ENCODE peak calls at places on chromosomes 13 and 19, in seven cellular contexts. One of them, this sample, is unnamed.

GRCh38 chr19:34386645-34387445 is 17.4 kb upstream of the PDCD2L start:
- DNase-seq in NCI-H2029 treated with DMSO at 0.1 percent for 48 hours: no peak
- DNase-seq in GM23248: no peak
- DNase-seq in activated effector memory CD4-positive, alpha-beta T cell treated with anti-CD3 and anti-CD28 coated beads, Interleukin-2, amount 50 U/mL, for 16 hours: no peak
- DNase-seq in T-helper 2 cell: no peak
- DNase-seq in hepatocyte: no peak
- DNase-seq in progenitor cell of endocrine pancreas: no peak
- DNase-seq in this sample: no peak

GRCh38 chr13:71879129-71879535 is 12.1 kb upstream of the DACH1 start:
- DNase-seq in NCI-H2029 treated with DMSO at 0.1 percent for 48 hours: no peak
- DNase-seq in T-helper 2 cell: no peak
- DNase-seq in hepatocyte: peak
- DNase-seq in activated effector memory CD4-positive, alpha-beta T cell treated with anti-CD3 and anti-CD28 coated beads, Interleukin-2, amount 50 U/mL, for 16 hours: no peak
- DNase-seq in progenitor cell of endocrine pancreas: no peak
- DNase-seq in GM23248: peak
- DNase-seq in this sample: peak

GRCh38 chr19:36573948-36574726 is 1.0 kb upstream of the ZNF529 start:
- DNase-seq in progenitor cell of endocrine pancreas: no peak
- DNase-seq in hepatocyte: peak
- DNase-seq in T-helper 2 cell: no peak
- DNase-seq in NCI-H2029 treated with DMSO at 0.1 percent for 48 hours: no peak
- DNase-seq in GM23248: peak
- DNase-seq in activated effector memory CD4-positive, alpha-beta T cell treated with anti-CD3 and anti-CD28 coated beads, Interleukin-2, amount 50 U/mL, for 16 hours: no peak
- DNase-seq in this sample: no peak

GRCh38 chr13:25776722-25777121 is 275.1 kb downstream of the SHISA2 start:
- DNase-seq in hepatocyte: no peak
- DNase-seq in activated effector memory CD4-positive, alpha-beta T cell treated with anti-CD3 and anti-CD28 coated beads, Interleukin-2, amount 50 U/mL, for 16 hours: no peak
- DNase-seq in T-helper 2 cell: no peak
- DNase-seq in GM23248: no peak
- DNase-seq in NCI-H2029 treated with DMSO at 0.1 percent for 48 hours: no peak
- DNase-seq in progenitor cell of endocrine pancreas: no peak
- DNase-seq in this sample: no peak

GRCh38 chr19:772730-773436 is 22.0 kb downstream of the MISP start:
- DNase-seq in T-helper 2 cell: no peak
- DNase-seq in hepatocyte: peak
- DNase-seq in activated effector memory CD4-positive, alpha-beta T cell treated with anti-CD3 and anti-CD28 coated beads, Interleukin-2, amount 50 U/mL, for 16 hours: no peak
- DNase-seq in NCI-H2029 treated with DMSO at 0.1 percent for 48 hours: no peak
- DNase-seq in progenitor cell of endocrine pancreas: no peak
- DNase-seq in GM23248: no peak
- DNase-seq in this sample: no peak

GRCh38 chr19:15299568-15300409 is 32.5 kb downstream of the BRD4 start:
- DNase-seq in activated effector memory CD4-positive, alpha-beta T cell treated with anti-CD3 and anti-CD28 coated beads, Interleukin-2, amount 50 U/mL, for 16 hours: no peak
- DNase-seq in T-helper 2 cell: no peak
- DNase-seq in progenitor cell of endocrine pancreas: no peak
- DNase-seq in NCI-H2029 treated with DMSO at 0.1 percent for 48 hours: no peak
- DNase-seq in GM23248: peak
- DNase-seq in hepatocyte: no peak
- DNase-seq in this sample: no peak

GRCh38 chr19:33876619-33877018 is 79.9 kb downstream of the KCTD15 start:
- DNase-seq in GM23248: no peak
- DNase-seq in NCI-H2029 treated with DMSO at 0.1 percent for 48 hours: no peak
- DNase-seq in activated effector memory CD4-positive, alpha-beta T cell treated with anti-CD3 and anti-CD28 coated beads, Interleukin-2, amount 50 U/mL, for 16 hours: no peak
- DNase-seq in T-helper 2 cell: no peak
- DNase-seq in progenitor cell of endocrine pancreas: no peak
- DNase-seq in hepatocyte: no peak
- DNase-seq in this sample: no peak

GRCh38 chr13:91659583-91660415 is 261.4 kb downstream of the GPC5 start:
- DNase-seq in activated effector memory CD4-positive, alpha-beta T cell treated with anti-CD3 and anti-CD28 coated beads, Interleukin-2, amount 50 U/mL, for 16 hours: no peak
- DNase-seq in T-helper 2 cell: no peak
- DNase-seq in hepatocyte: no peak
- DNase-seq in GM23248: no peak
- DNase-seq in progenitor cell of endocrine pancreas: no peak
- DNase-seq in NCI-H2029 treated with DMSO at 0.1 percent for 48 hours: peak
- DNase-seq in this sample: peak

GRCh38 chr13:91513790-91514189 is 115.4 kb downstream of the GPC5 start:
- DNase-seq in GM23248: no peak
- DNase-seq in NCI-H2029 treated with DMSO at 0.1 percent for 48 hours: no peak
- DNase-seq in T-helper 2 cell: no peak
- DNase-seq in progenitor cell of endocrine pancreas: no peak
- DNase-seq in activated effector memory CD4-positive, alpha-beta T cell treated with anti-CD3 and anti-CD28 coated beads, Interleukin-2, amount 50 U/mL, for 16 hours: no peak
- DNase-seq in hepatocyte: no peak
- DNase-seq in this sample: no peak

GRCh38 chr19:372306-372890 is 27.8 kb upstream of the MIER2 start:
- DNase-seq in hepatocyte: peak
- DNase-seq in progenitor cell of endocrine pancreas: no peak
- DNase-seq in GM23248: peak
- DNase-seq in T-helper 2 cell: no peak
- DNase-seq in activated effector memory CD4-positive, alpha-beta T cell treated with anti-CD3 and anti-CD28 coated beads, Interleukin-2, amount 50 U/mL, for 16 hours: peak
- DNase-seq in NCI-H2029 treated with DMSO at 0.1 percent for 48 hours: no peak
- DNase-seq in this sample: no peak

GRCh38 chr13:81639984-81640582 is 1299.2 kb upstream of the SPRY2 start:
- DNase-seq in GM23248: no peak
- DNase-seq in activated effector memory CD4-positive, alpha-beta T cell treated with anti-CD3 and anti-CD28 coated beads, Interleukin-2, amount 50 U/mL, for 16 hours: no peak
- DNase-seq in T-helper 2 cell: no peak
- DNase-seq in progenitor cell of endocrine pancreas: no peak
- DNase-seq in NCI-H2029 treated with DMSO at 0.1 percent for 48 hours: no peak
- DNase-seq in hepatocyte: peak
- DNase-seq in this sample: no peak

GRCh38 chr13:107866666-107867623 is 348.4 kb downstream of the LIG4 start:
- DNase-seq in activated effector memory CD4-positive, alpha-beta T cell treated with anti-CD3 and anti-CD28 coated beads, Interleukin-2, amount 50 U/mL, for 16 hours: no peak
- DNase-seq in progenitor cell of endocrine pancreas: peak
- DNase-seq in NCI-H2029 treated with DMSO at 0.1 percent for 48 hours: no peak
- DNase-seq in GM23248: peak
- DNase-seq in hepatocyte: peak
- DNase-seq in T-helper 2 cell: no peak
- DNase-seq in this sample: no peak

GRCh38 chr19:50877338-50877737 is 4.1 kb downstream of the KLK2 start:
- DNase-seq in GM23248: no peak
- DNase-seq in progenitor cell of endocrine pancreas: no peak
- DNase-seq in NCI-H2029 treated with DMSO at 0.1 percent for 48 hours: no peak
- DNase-seq in activated effector memory CD4-positive, alpha-beta T cell treated with anti-CD3 and anti-CD28 coated beads, Interleukin-2, amount 50 U/mL, for 16 hours: no peak
- DNase-seq in hepatocyte: no peak
- DNase-seq in T-helper 2 cell: no peak
- DNase-seq in this sample: peak

GRCh38 chr19:4908781-4909171 is 525 bp upstream of the UHRF1 start:
- DNase-seq in GM23248: no peak
- DNase-seq in activated effector memory CD4-positive, alpha-beta T cell treated with anti-CD3 and anti-CD28 coated beads, Interleukin-2, amount 50 U/mL, for 16 hours: no peak
- DNase-seq in NCI-H2029 treated with DMSO at 0.1 percent for 48 hours: no peak
- DNase-seq in T-helper 2 cell: no peak
- DNase-seq in progenitor cell of endocrine pancreas: no peak
- DNase-seq in hepatocyte: no peak
- DNase-seq in this sample: no peak

GRCh38 chr13:95378603-95379002 is 77.4 kb upstream of the ABCC4 start:
- DNase-seq in T-helper 2 cell: no peak
- DNase-seq in GM23248: no peak
- DNase-seq in hepatocyte: no peak
- DNase-seq in NCI-H2029 treated with DMSO at 0.1 percent for 48 hours: no peak
- DNase-seq in activated effector memory CD4-positive, alpha-beta T cell treated with anti-CD3 and anti-CD28 coated beads, Interleukin-2, amount 50 U/mL, for 16 hours: no peak
- DNase-seq in progenitor cell of endocrine pancreas: no peak
- DNase-seq in this sample: no peak

GRCh38 chr19:861756-862528 is 2.5 kb downstream of the CFD start:
- DNase-seq in GM23248: peak
- DNase-seq in NCI-H2029 treated with DMSO at 0.1 percent for 48 hours: peak
- DNase-seq in hepatocyte: peak
- DNase-seq in T-helper 2 cell: peak
- DNase-seq in activated effector memory CD4-positive, alpha-beta T cell treated with anti-CD3 and anti-CD28 coated beads, Interleukin-2, amount 50 U/mL, for 16 hours: peak
- DNase-seq in progenitor cell of endocrine pancreas: no peak
- DNase-seq in this sample: peak

GRCh38 chr13:52832268-52832667 is 16.2 kb downstream of the PCDH8 start:
- DNase-seq in progenitor cell of endocrine pancreas: no peak
- DNase-seq in GM23248: no peak
- DNase-seq in activated effector memory CD4-positive, alpha-beta T cell treated with anti-CD3 and anti-CD28 coated beads, Interleukin-2, amount 50 U/mL, for 16 hours: no peak
- DNase-seq in T-helper 2 cell: no peak
- DNase-seq in hepatocyte: no peak
- DNase-seq in NCI-H2029 treated with DMSO at 0.1 percent for 48 hours: peak
- DNase-seq in this sample: peak

GRCh38 chr13:51818771-51819511 is 15.0 kb upstream of the DHRS12 start:
- DNase-seq in activated effector memory CD4-positive, alpha-beta T cell treated with anti-CD3 and anti-CD28 coated beads, Interleukin-2, amount 50 U/mL, for 16 hours: peak
- DNase-seq in GM23248: peak
- DNase-seq in NCI-H2029 treated with DMSO at 0.1 percent for 48 hours: no peak
- DNase-seq in progenitor cell of endocrine pancreas: no peak
- DNase-seq in hepatocyte: no peak
- DNase-seq in T-helper 2 cell: peak
- DNase-seq in this sample: no peak

GRCh38 chr13:112735791-112736190 is 46.0 kb downstream of the ATP11A start:
- DNase-seq in progenitor cell of endocrine pancreas: no peak
- DNase-seq in GM23248: no peak
- DNase-seq in T-helper 2 cell: no peak
- DNase-seq in NCI-H2029 treated with DMSO at 0.1 percent for 48 hours: no peak
- DNase-seq in hepatocyte: no peak
- DNase-seq in activated effector memory CD4-positive, alpha-beta T cell treated with anti-CD3 and anti-CD28 coated beads, Interleukin-2, amount 50 U/mL, for 16 hours: no peak
- DNase-seq in this sample: no peak

GRCh38 chr13:74325106-74325505 is 190.9 kb upstream of the KLF12 start:
- DNase-seq in activated effector memory CD4-positive, alpha-beta T cell treated with anti-CD3 and anti-CD28 coated beads, Interleukin-2, amount 50 U/mL, for 16 hours: no peak
- DNase-seq in hepatocyte: peak
- DNase-seq in T-helper 2 cell: no peak
- DNase-seq in progenitor cell of endocrine pancreas: no peak
- DNase-seq in GM23248: peak
- DNase-seq in NCI-H2029 treated with DMSO at 0.1 percent for 48 hours: peak
- DNase-seq in this sample: peak

GRCh38 chr13:33285420-33286124 is at the start of gene STARD13:
- DNase-seq in activated effector memory CD4-positive, alpha-beta T cell treated with anti-CD3 and anti-CD28 coated beads, Interleukin-2, amount 50 U/mL, for 16 hours: no peak
- DNase-seq in progenitor cell of endocrine pancreas: peak
- DNase-seq in NCI-H2029 treated with DMSO at 0.1 percent for 48 hours: peak
- DNase-seq in T-helper 2 cell: no peak
- DNase-seq in GM23248: peak
- DNase-seq in hepatocyte: peak
- DNase-seq in this sample: peak

GRCh38 chr13:48410199-48410598 is 2.7 kb downstream of the LPAR6 start:
- DNase-seq in activated effector memory CD4-positive, alpha-beta T cell treated with anti-CD3 and anti-CD28 coated beads, Interleukin-2, amount 50 U/mL, for 16 hours: no peak
- DNase-seq in NCI-H2029 treated with DMSO at 0.1 percent for 48 hours: no peak
- DNase-seq in GM23248: peak
- DNase-seq in hepatocyte: no peak
- DNase-seq in progenitor cell of endocrine pancreas: no peak
- DNase-seq in T-helper 2 cell: no peak
- DNase-seq in this sample: no peak

GRCh38 chr13:108663710-108664109 is 34.3 kb downstream of the MYO16 start:
- DNase-seq in NCI-H2029 treated with DMSO at 0.1 percent for 48 hours: no peak
- DNase-seq in GM23248: no peak
- DNase-seq in T-helper 2 cell: no peak
- DNase-seq in progenitor cell of endocrine pancreas: no peak
- DNase-seq in activated effector memory CD4-positive, alpha-beta T cell treated with anti-CD3 and anti-CD28 coated beads, Interleukin-2, amount 50 U/mL, for 16 hours: no peak
- DNase-seq in hepatocyte: no peak
- DNase-seq in this sample: no peak

GRCh38 chr13:80921556-80921955 is 580.6 kb upstream of the SPRY2 start:
- DNase-seq in GM23248: no peak
- DNase-seq in NCI-H2029 treated with DMSO at 0.1 percent for 48 hours: no peak
- DNase-seq in T-helper 2 cell: no peak
- DNase-seq in activated effector memory CD4-positive, alpha-beta T cell treated with anti-CD3 and anti-CD28 coated beads, Interleukin-2, amount 50 U/mL, for 16 hours: no peak
- DNase-seq in progenitor cell of endocrine pancreas: no peak
- DNase-seq in hepatocyte: no peak
- DNase-seq in this sample: no peak

GRCh38 chr19:33876192-33876591 is 79.5 kb downstream of the KCTD15 start:
- DNase-seq in activated effector memory CD4-positive, alpha-beta T cell treated with anti-CD3 and anti-CD28 coated beads, Interleukin-2, amount 50 U/mL, for 16 hours: no peak
- DNase-seq in NCI-H2029 treated with DMSO at 0.1 percent for 48 hours: no peak
- DNase-seq in progenitor cell of endocrine pancreas: no peak
- DNase-seq in T-helper 2 cell: no peak
- DNase-seq in GM23248: no peak
- DNase-seq in hepatocyte: no peak
- DNase-seq in this sample: no peak

GRCh38 chr19:373391-374182 is 29.0 kb upstream of the MIER2 start:
- DNase-seq in T-helper 2 cell: no peak
- DNase-seq in progenitor cell of endocrine pancreas: no peak
- DNase-seq in activated effector memory CD4-positive, alpha-beta T cell treated with anti-CD3 and anti-CD28 coated beads, Interleukin-2, amount 50 U/mL, for 16 hours: peak
- DNase-seq in GM23248: no peak
- DNase-seq in hepatocyte: no peak
- DNase-seq in NCI-H2029 treated with DMSO at 0.1 percent for 48 hours: no peak
- DNase-seq in this sample: no peak

GRCh38 chr13:78657699-78658629 is 991 bp downstream of the OBI1 start:
- DNase-seq in hepatocyte: no peak
- DNase-seq in T-helper 2 cell: no peak
- DNase-seq in activated effector memory CD4-positive, alpha-beta T cell treated with anti-CD3 and anti-CD28 coated beads, Interleukin-2, amount 50 U/mL, for 16 hours: no peak
- DNase-seq in NCI-H2029 treated with DMSO at 0.1 percent for 48 hours: peak
- DNase-seq in progenitor cell of endocrine pancreas: no peak
- DNase-seq in GM23248: peak
- DNase-seq in this sample: no peak

GRCh38 chr19:19540707-19541515 is 2.8 kb downstream of the CILP2 start:
- DNase-seq in activated effector memory CD4-positive, alpha-beta T cell treated with anti-CD3 and anti-CD28 coated beads, Interleukin-2, amount 50 U/mL, for 16 hours: peak
- DNase-seq in GM23248: peak
- DNase-seq in NCI-H2029 treated with DMSO at 0.1 percent for 48 hours: peak
- DNase-seq in progenitor cell of endocrine pancreas: peak
- DNase-seq in hepatocyte: peak
- DNase-seq in T-helper 2 cell: peak
- DNase-seq in this sample: peak

GRCh38 chr19:16750081-16750480 is 30.4 kb downstream of the NWD1 start:
- DNase-seq in progenitor cell of endocrine pancreas: no peak
- DNase-seq in T-helper 2 cell: no peak
- DNase-seq in NCI-H2029 treated with DMSO at 0.1 percent for 48 hours: no peak
- DNase-seq in activated effector memory CD4-positive, alpha-beta T cell treated with anti-CD3 and anti-CD28 coated beads, Interleukin-2, amount 50 U/mL, for 16 hours: no peak
- DNase-seq in hepatocyte: no peak
- DNase-seq in GM23248: no peak
- DNase-seq in this sample: no peak

GRCh38 chr19:41860419-41861097 is 503 bp downstream of the RPS19 start:
- DNase-seq in NCI-H2029 treated with DMSO at 0.1 percent for 48 hours: no peak
- DNase-seq in GM23248: peak
- DNase-seq in hepatocyte: no peak
- DNase-seq in T-helper 2 cell: no peak
- DNase-seq in progenitor cell of endocrine pancreas: no peak
- DNase-seq in activated effector memory CD4-positive, alpha-beta T cell treated with anti-CD3 and anti-CD28 coated beads, Interleukin-2, amount 50 U/mL, for 16 hours: no peak
- DNase-seq in this sample: no peak

GRCh38 chr19:50548191-50549058 is 19.8 kb downstream of the LRRC4B start:
- DNase-seq in progenitor cell of endocrine pancreas: no peak
- DNase-seq in activated effector memory CD4-positive, alpha-beta T cell treated with anti-CD3 and anti-CD28 coated beads, Interleukin-2, amount 50 U/mL, for 16 hours: no peak
- DNase-seq in T-helper 2 cell: no peak
- DNase-seq in NCI-H2029 treated with DMSO at 0.1 percent for 48 hours: no peak
- DNase-seq in GM23248: no peak
- DNase-seq in hepatocyte: no peak
- DNase-seq in this sample: no peak

GRCh38 chr19:48741222-48741999 is 1.0 kb upstream of the RASIP1 start:
- DNase-seq in activated effector memory CD4-positive, alpha-beta T cell treated with anti-CD3 and anti-CD28 coated beads, Interleukin-2, amount 50 U/mL, for 16 hours: peak
- DNase-seq in T-helper 2 cell: no peak
- DNase-seq in hepatocyte: no peak
- DNase-seq in progenitor cell of endocrine pancreas: no peak
- DNase-seq in GM23248: peak
- DNase-seq in NCI-H2029 treated with DMSO at 0.1 percent for 48 hours: no peak
- DNase-seq in this sample: peak

GRCh38 chr13:75165543-75166230 is 316.3 kb downstream of the TBC1D4 start:
- DNase-seq in T-helper 2 cell: no peak
- DNase-seq in activated effector memory CD4-positive, alpha-beta T cell treated with anti-CD3 and anti-CD28 coated beads, Interleukin-2, amount 50 U/mL, for 16 hours: no peak
- DNase-seq in progenitor cell of endocrine pancreas: no peak
- DNase-seq in GM23248: no peak
- DNase-seq in NCI-H2029 treated with DMSO at 0.1 percent for 48 hours: no peak
- DNase-seq in hepatocyte: no peak
- DNase-seq in this sample: no peak

GRCh38 chr19:43751466-43752220 is 3.1 kb downstream of the SMG9 start:
- DNase-seq in hepatocyte: no peak
- DNase-seq in GM23248: peak
- DNase-seq in progenitor cell of endocrine pancreas: no peak
- DNase-seq in T-helper 2 cell: no peak
- DNase-seq in NCI-H2029 treated with DMSO at 0.1 percent for 48 hours: peak
- DNase-seq in activated effector memory CD4-positive, alpha-beta T cell treated with anti-CD3 and anti-CD28 coated beads, Interleukin-2, amount 50 U/mL, for 16 hours: no peak
- DNase-seq in this sample: no peak

GRCh38 chr13:112592181-112592580 is 4.2 kb upstream of the TUBGCP3 start:
- DNase-seq in activated effector memory CD4-positive, alpha-beta T cell treated with anti-CD3 and anti-CD28 coated beads, Interleukin-2, amount 50 U/mL, for 16 hours: no peak
- DNase-seq in T-helper 2 cell: no peak
- DNase-seq in hepatocyte: no peak
- DNase-seq in progenitor cell of endocrine pancreas: no peak
- DNase-seq in GM23248: no peak
- DNase-seq in NCI-H2029 treated with DMSO at 0.1 percent for 48 hours: no peak
- DNase-seq in this sample: no peak

GRCh38 chr13:75365724-75366173 is 116.2 kb downstream of the TBC1D4 start:
- DNase-seq in GM23248: peak
- DNase-seq in progenitor cell of endocrine pancreas: no peak
- DNase-seq in NCI-H2029 treated with DMSO at 0.1 percent for 48 hours: no peak
- DNase-seq in hepatocyte: no peak
- DNase-seq in T-helper 2 cell: no peak
- DNase-seq in activated effector memory CD4-positive, alpha-beta T cell treated with anti-CD3 and anti-CD28 coated beads, Interleukin-2, amount 50 U/mL, for 16 hours: no peak
- DNase-seq in this sample: no peak

This sample was measured in DMS153.